ENCODE peak calls at places on chromosome 11, in eight cellular contexts. P, Y, E, K, N, X, O and D are unnamed samples.

GRCh38 chr11:112759418-112759817 is 201.8 kb upstream of the NCAM1 start:
- DNase-seq in P (no peak), Y (no peak), E (no peak), K (no peak), N (no peak), X (no peak), O (no peak), D (no peak)

GRCh38 chr11:27471588-27472397 is 797 bp downstream of the LGR4 start:
- DNase-seq in P (peak; percentile 54), Y (peak; percentile 21), E (peak; percentile 70), K (peak; percentile 11), N (peak; percentile 46), X (peak; percentile 58), O (peak; percentile 31), D (peak; percentile 59)

GRCh38 chr11:106996691-106997090 is 21.6 kb downstream of the GUCY1A2 start:
- DNase-seq in P (no peak), Y (no peak), E (no peak), K (no peak), N (no peak), X (no peak), O (no peak), D (no peak)

GRCh38 chr11:126113515-126113957 is 50.9 kb upstream of the CDON start:
- DNase-seq in P (peak; percentile 90), Y (peak; percentile 98), E (peak; percentile 82), K (peak; percentile 92), N (peak; percentile 79), X (no peak), O (peak; percentile 91), D (peak; percentile 89)

GRCh38 chr11:75313457-75314272 is 37.8 kb downstream of the ARRB1 start:
- DNase-seq in P (no peak), Y (peak; percentile 25), E (peak; percentile 77), K (peak; percentile 90), N (peak; percentile 60), X (no peak), O (peak; percentile 76), D (no peak)

GRCh38 chr11:4704790-4705334 is 278 bp downstream of the MMP26 start:
- DNase-seq in P (no peak), Y (no peak), E (no peak), K (no peak), N (no peak), X (no peak), O (no peak), D (no peak)

GRCh38 chr11:36500315-36500721 is 9.8 kb downstream of the TRAF6 start:
- DNase-seq in P (peak; percentile 16), Y (peak; percentile 83), E (no peak), K (peak; percentile 89), N (no peak), X (no peak), O (no peak), D (no peak)

GRCh38 chr11:130560000-130560852 is 111.8 kb downstream of the ADAMTS15 start:
- DNase-seq in P (no peak), Y (no peak), E (no peak), K (no peak), N (no peak), X (no peak), O (no peak), D (no peak)

GRCh38 chr11:102727890-102728289 is 3.1 kb upstream of the MMP8 start:
- DNase-seq in P (no peak), Y (peak; percentile 66), E (no peak), K (peak; percentile 89), N (no peak), X (no peak), O (no peak), D (no peak)

GRCh38 chr11:11444027-11444799 is 91.2 kb upstream of the CSNK2A3 start:
- DNase-seq in P (no peak), Y (no peak), E (no peak), K (no peak), N (no peak), X (no peak), O (no peak), D (no peak)

GRCh38 chr11:36352919-36353318 is 56.8 kb downstream of the PRR5L start:
- DNase-seq in P (no peak), Y (no peak), E (no peak), K (no peak), N (no peak), X (no peak), O (no peak), D (no peak)

GRCh38 chr11:72848846-72849466 is 34.7 kb downstream of the ATG16L2 start:
- DNase-seq in P (no peak), Y (peak; percentile 73), E (no peak), K (peak; percentile 59), N (no peak), X (peak; percentile 77), O (peak; percentile 65), D (no peak)

GRCh38 chr11:32785262-32785661 is 9.2 kb downstream of the CCDC73 start:
- DNase-seq in P (no peak), Y (no peak), E (no peak), K (no peak), N (no peak), X (no peak), O (no peak), D (no peak)

GRCh38 chr11:126436209-126436608 is 80.7 kb downstream of the ST3GAL4 start:
- DNase-seq in P (no peak), Y (no peak), E (no peak), K (no peak), N (peak; percentile 39), X (no peak), O (no peak), D (no peak)

GRCh38 chr11:60790726-60791125 is 5.6 kb downstream of the MS4A10 start:
- DNase-seq in P (no peak), Y (no peak), E (no peak), K (no peak), N (no peak), X (no peak), O (no peak), D (no peak)

GRCh38 chr11:26287067-26287518 is 44.8 kb upstream of the ANO3 start:
- DNase-seq in P (no peak), Y (peak; percentile 4), E (no peak), K (no peak), N (no peak), X (no peak), O (no peak), D (no peak)

GRCh38 chr11:14826580-14826979 is 65.5 kb downstream of the CYP2R1 start:
- DNase-seq in P (no peak), Y (no peak), E (no peak), K (no peak), N (no peak), X (no peak), O (no peak), D (no peak)

GRCh38 chr11:133835258-133836075 is 9.8 kb downstream of the SPATA19 start:
- DNase-seq in P (no peak), Y (peak; percentile 65), E (no peak), K (peak; percentile 43), N (no peak), X (peak; percentile 86), O (no peak), D (no peak)

GRCh38 chr11:126083829-126084607 is 21.4 kb upstream of the CDON start:
- DNase-seq in P (no peak), Y (no peak), E (no peak), K (no peak), N (no peak), X (no peak), O (no peak), D (no peak)

GRCh38 chr11:120236169-120237107 is 3.5 kb upstream of the POU2F3 start:
- DNase-seq in P (no peak), Y (peak; percentile 71), E (no peak), K (no peak), N (no peak), X (peak; percentile 40), O (no peak), D (no peak)

GRCh38 chr11:32447252-32447651 is 11.9 kb upstream of the WT1 start:
- DNase-seq in P (no peak), Y (peak; percentile 8), E (no peak), K (no peak), N (no peak), X (no peak), O (peak; percentile 28), D (no peak)

GRCh38 chr11:124219126-124219525 is 21.8 kb upstream of the OR8G1 start:
- DNase-seq in P (no peak), Y (peak; percentile 10), E (no peak), K (no peak), N (no peak), X (no peak), O (no peak), D (no peak)

GRCh38 chr11:14258177-14258935 is 100.6 kb downstream of the RRAS2 start:
- DNase-seq in P (peak; percentile 60), Y (peak; percentile 76), E (no peak), K (peak; percentile 25), N (no peak), X (no peak), O (no peak), D (peak; percentile 78)

GRCh38 chr11:122681731-122682130 is 26.2 kb downstream of the UBASH3B start:
- DNase-seq in P (no peak), Y (peak; percentile 37), E (no peak), K (no peak), N (no peak), X (no peak), O (no peak), D (no peak)

GRCh38 chr11:8082391-8083087 is 1.5 kb downstream of the TUB start:
- DNase-seq in P (no peak), Y (no peak), E (peak; percentile 33), K (no peak), N (no peak), X (peak; percentile 64), O (peak; percentile 42), D (no peak)
- TF ChIP-seq CTCF in P (no peak), Y (no peak), E (no peak), K (no peak), N (no peak), X (no peak), O (no peak), D (no peak)

GRCh38 chr11:12693075-12693473 is 18.9 kb downstream of the TEAD1 start:
- DNase-seq in P (no peak), Y (no peak), E (no peak), K (no peak), N (no peak), X (no peak), O (peak; percentile 37), D (no peak)
- H3K27me3 ChIP-seq in P (no peaks in the 10 kb centered on the region), Y (no peaks in the 10 kb centered on the region), E (no peaks in the 10 kb centered on the region), K (no peaks in the 10 kb centered on the region), N (no peaks in the 10 kb centered on the region), X (peaks cover 7% of the 10 kb centered on the region), O (no peaks in the 10 kb centered on the region), D (no peaks in the 10 kb centered on the region)

GRCh38 chr11:19605500-19606371 is 106.9 kb upstream of the NAV2 start:
- DNase-seq in P (no peak), Y (no peak), E (no peak), K (no peak), N (no peak), X (no peak), O (no peak), D (no peak)
- H3K4me3 ChIP-seq in P (no peak overlapping the region), Y (no peak overlapping the region), E (no peak overlapping the region), K (no peak overlapping the region), N (no peak overlapping the region), X (no peak overlapping the region), O (no peak overlapping the region), D (no peak overlapping the region)

GRCh38 chr11:41497974-41498373 is 38.5 kb upstream of the LRRC4C start:
- DNase-seq in P (no peak), Y (no peak), E (no peak), K (no peak), N (no peak), X (peak; percentile 79), O (no peak), D (no peak)

GRCh38 chr11:41494716-41495115 is 35.3 kb upstream of the LRRC4C start:
- DNase-seq in P (no peak), Y (no peak), E (no peak), K (no peak), N (no peak), X (no peak), O (no peak), D (no peak)

GRCh38 chr11:41499429-41499828 is 40.0 kb upstream of the LRRC4C start:
- DNase-seq in P (no peak), Y (no peak), E (no peak), K (no peak), N (no peak), X (peak; percentile 17), O (no peak), D (no peak)

GRCh38 chr11:41498726-41499125 is 39.3 kb upstream of the LRRC4C start:
- DNase-seq in P (no peak), Y (peak; percentile 43), E (no peak), K (peak; percentile 26), N (no peak), X (peak; percentile 21), O (no peak), D (no peak)
- TF ChIP-seq CTCF in P (peak; percentile 31), Y (peak; percentile 64), E (no peak), K (no peak), N (peak; percentile 18), X (no peak), O (no peak), D (no peak)